ENCODE peak calls at places on chromosome 17, in ten cellular contexts. S is amygdala; A is activated CD8-positive, alpha-beta T cell treated with anti-CD3 and anti-CD28 coated beads for 36 hours; Q is IMR-90; M is body of pancreas; T is dermis blood vessel endothelial cell; K is stimulated activated CD4-positive, alpha-beta T cell treated with anti-CD3 and anti-CD28 coated beads, TNF-alpha, amount 100 ng/mL, for 48 hours; G is heart right ventricle; D is NCI-H748 treated with DMSO at 0.1 percent for 48 hours; F is neural crest cell. H is an unnamed sample.

GRCh38 chr17:62965149-62965648 is 836 bp upstream of the TANC2 start:
- DNase-seq in S (no peak), A (peak), Q (peak), M (no peak), T (no peak), K (peak), G (no peak), D (no peak), F (no peak), H (no peak)

GRCh38 chr17:56982312-56982711 is 4.4 kb downstream of the SCPEP1 start:
- DNase-seq in S (no peak), A (no peak), Q (no peak), M (no peak), T (no peak), K (no peak), G (no peak), D (no peak), F (no peak), H (no peak)

GRCh38 chr17:74020522-74020921 is 183.0 kb upstream of the RPL38 start:
- DNase-seq in S (no peak), A (no peak), Q (no peak), M (no peak), T (no peak), K (no peak), G (no peak), D (no peak), F (no peak), H (no peak)

GRCh38 chr17:40019140-40019991 is 4.1 kb downstream of the CSF3 start:
- DNase-seq in S (no peak), A (no peak), Q (peak), M (peak), T (peak), K (no peak), G (peak), D (no peak), F (no peak), H (no peak)

GRCh38 chr17:82807562-82807961 is 32.3 kb downstream of the ZNF750 start:
- DNase-seq in S (no peak), A (no peak), Q (no peak), M (no peak), T (no peak), K (no peak), G (no peak), D (no peak), F (no peak), H (no peak)

GRCh38 chr17:7992924-7993323 is 9.5 kb upstream of the GUCY2D start:
- DNase-seq in S (no peak), A (peak), Q (no peak), M (no peak), T (no peak), K (no peak), G (no peak), D (no peak), F (no peak), H (no peak)

GRCh38 chr17:44557653-44558285 is 485 bp downstream of the FZD2 start:
- DNase-seq in S (no peak), A (peak), Q (peak), M (peak), T (peak), K (no peak), G (peak), D (peak), F (peak), H (no peak)

GRCh38 chr17:80151333-80151732 is 4.4 kb upstream of the EIF4A3 start:
- DNase-seq in S (no peak), A (no peak), Q (peak), M (no peak), T (no peak), K (no peak), G (no peak), D (no peak), F (no peak), H (no peak)

GRCh38 chr17:77462101-77462500 is 321.3 kb downstream of the SEC14L1 start:
- DNase-seq in S (no peak), A (peak), Q (no peak), M (no peak), T (no peak), K (no peak), G (no peak), D (no peak), F (no peak), H (no peak)

GRCh38 chr17:80751460-80752368 is 207.1 kb downstream of the RPTOR start:
- DNase-seq in S (no peak), A (no peak), Q (peak), M (no peak), T (no peak), K (no peak), G (no peak), D (no peak), F (no peak), H (no peak)

GRCh38 chr17:34797724-34798123 is 163.5 kb downstream of the CCT6B start:
- DNase-seq in S (no peak), A (peak), Q (peak), M (peak), T (peak), K (no peak), G (peak), D (no peak), F (peak), H (no peak)

GRCh38 chr17:72516772-72517399 is 396.1 kb downstream of the SOX9 start:
- DNase-seq in S (peak), A (no peak), Q (no peak), M (peak), T (no peak), K (no peak), G (peak), D (no peak), F (no peak), H (no peak)

GRCh38 chr17:40813804-40814203 is 8.6 kb downstream of the KRT10 start:
- DNase-seq in S (no peak), A (no peak), Q (peak), M (no peak), T (peak), K (no peak), G (no peak), D (no peak), F (no peak), H (no peak)

GRCh38 chr17:77248216-77249054 is 107.7 kb downstream of the SEC14L1 start:
- DNase-seq in S (no peak), A (no peak), Q (no peak), M (no peak), T (no peak), K (no peak), G (no peak), D (no peak), F (no peak), H (no peak)

GRCh38 chr17:16255481-16255901 is 38.5 kb downstream of the PIGL start:
- DNase-seq in S (peak), A (no peak), Q (peak), M (peak), T (no peak), K (no peak), G (peak), D (no peak), F (no peak), H (no peak)

GRCh38 chr17:74008196-74008595 is 195.3 kb upstream of the RPL38 start:
- DNase-seq in S (no peak), A (peak), Q (no peak), M (no peak), T (no peak), K (peak), G (no peak), D (no peak), F (peak), H (no peak)

GRCh38 chr17:76277300-76278267 is 12.4 kb downstream of the UBALD2 start:
- DNase-seq in S (no peak), A (peak), Q (no peak), M (no peak), T (no peak), K (no peak), G (no peak), D (no peak), F (no peak), H (no peak)